ENCODE peak calls at places on chromosomes 7 and 10, in ten cellular contexts. O is fibroblast of lung, F is SK-N-MC, G is GM23248, V is neural progenitor cell, Z is astrocyte, R is mammary epithelial cell, Q is HCT116, A is K562, M is PC-9. W is an unnamed sample.

GRCh38 chr7:155795951-155796350 is 16.3 kb downstream of the SHH start:
- DNase-seq in O (no peak), F (no peak), G (no peak), V (no peak), Z (no peak), R (no peak), Q (no peak), A (no peak), M (no peak), W (no peak)

GRCh38 chr10:124600051-124600880 is 138.6 kb downstream of the LHPP start:
- DNase-seq in O (no peak), F (no peak), G (no peak), V (no peak), Z (no peak), R (no peak), Q (no peak), A (no peak), M (no peak), W (no peak)

GRCh38 chr10:43859016-43859525 is 210.4 kb upstream of the ZNF32 start:
- DNase-seq in O (no peak), F (no peak), G (no peak), V (no peak), Z (no peak), R (no peak), Q (no peak), A (no peak), M (no peak), W (no peak)

GRCh38 chr7:18693401-18693800 is 197.9 kb downstream of the HDAC9 start:
- DNase-seq in O (peak; percentile 92), F (peak; percentile 61), G (peak; percentile 92), V (peak; percentile 43), Z (peak; percentile 64), R (peak; percentile 56), Q (peak; percentile 16), A (no peak), M (no peak), W (peak; percentile 77)

GRCh38 chr7:15853832-15854470 is 167.5 kb upstream of the MEOX2 start:
- DNase-seq in O (peak; percentile 28), F (no peak), G (peak; percentile 36), V (no peak), Z (peak; percentile 27), R (no peak), Q (no peak), A (no peak), M (no peak), W (no peak)

GRCh38 chr10:49177391-49178355 is 10.5 kb downstream of the TMEM273 start:
- DNase-seq in O (peak; percentile 54), F (no peak), G (peak; percentile 97), V (no peak), Z (peak; percentile 85), R (peak; percentile 62), Q (peak; percentile 27), A (peak; percentile 53), M (peak; percentile 28), W (no peak)

GRCh38 chr7:120164-120555 is 72.2 kb upstream of the FAM20C start:
- DNase-seq in O (no peak), F (no peak), G (no peak), V (no peak), Z (no peak), R (no peak), Q (no peak), A (no peak), M (no peak), W (no peak)

GRCh38 chr7:52917982-52918578 is 117.4 kb upstream of the POM121L12 start:
- DNase-seq in O (no peak), F (no peak), G (peak; percentile 1), V (peak; percentile 23), Z (no peak), R (no peak), Q (no peak), A (peak; percentile 27), M (no peak), W (no peak)

GRCh38 chr7:118214051-118214832 is 10.3 kb upstream of the ANKRD7 start:
- DNase-seq in O (peak; percentile 87), F (no peak), G (peak; percentile 90), V (no peak), Z (peak; percentile 74), R (peak; percentile 44), Q (no peak), A (no peak), M (peak; percentile 81), W (peak; percentile 92)

GRCh38 chr10:76736848-76737495 is 900.6 kb downstream of the KCNMA1 start:
- DNase-seq in O (no peak), F (no peak), G (peak; percentile 44), V (no peak), Z (no peak), R (peak; percentile 12), Q (no peak), A (no peak), M (no peak), W (no peak)

GRCh38 chr10:44882146-44882720 is 28.9 kb upstream of the TMEM72 start:
- DNase-seq in O (no peak), F (no peak), G (no peak), V (no peak), Z (no peak), R (no peak), Q (no peak), A (no peak), M (no peak), W (no peak)

GRCh38 chr10:44878704-44879530 is 32.2 kb upstream of the TMEM72 start:
- DNase-seq in O (peak; percentile 79), F (no peak), G (peak; percentile 94), V (peak; percentile 95), Z (peak; percentile 62), R (peak; percentile 66), Q (no peak), A (peak; percentile 73), M (peak; percentile 37), W (peak; percentile 90)

GRCh38 chr10:44881639-44882038 is 29.5 kb upstream of the TMEM72 start:
- DNase-seq in O (no peak), F (no peak), G (no peak), V (no peak), Z (no peak), R (no peak), Q (no peak), A (no peak), M (no peak), W (no peak)

GRCh38 chr10:44880090-44880715 is 30.9 kb upstream of the TMEM72 start:
- DNase-seq in O (no peak), F (no peak), G (no peak), V (no peak), Z (no peak), R (no peak), Q (no peak), A (no peak), M (no peak), W (no peak)

GRCh38 chr10:44879531-44879899 is 31.6 kb upstream of the TMEM72 start:
- DNase-seq in O (no peak), F (no peak), G (no peak), V (no peak), Z (no peak), R (no peak), Q (no peak), A (no peak), M (no peak), W (no peak)
- H3K4me3 ChIP-seq in O (peak overlapping the region; percentile 32), F (no peak overlapping the region), G (peak overlapping the region; percentile 72), V (peak overlapping the region; percentile 39), Z (peak overlapping the region; percentile 60), R (no peak overlapping the region), Q (no peak overlapping the region), A (no peak overlapping the region), M (no peak overlapping the region), W (peak overlapping the region; percentile 32)

GRCh38 chr7:150947761-150948680 is 30.1 kb downstream of the KCNH2 start:
- DNase-seq in O (no peak), F (no peak), G (no peak), V (no peak), Z (no peak), R (no peak), Q (no peak), A (peak; percentile 84), M (no peak), W (no peak)
- TF ChIP-seq EZH2 in O (no peak), F (no peak), G (no peak), V (no peak), Z (peak; percentile 2), R (no peak), Q (no peak), A (no peak), M (no peak), W (no peak)

GRCh38 chr7:54749200-54749599 is 9.8 kb downstream of the SEC61G start:
- DNase-seq in O (no peak), F (no peak), G (no peak), V (no peak), Z (no peak), R (no peak), Q (no peak), A (no peak), M (no peak), W (no peak)
- H3K36me3 ChIP-seq in O (peaks cover 2% of the 10 kb centered on the region), F (peaks cover 48% of the 10 kb centered on the region), G (peaks cover 67% of the 10 kb centered on the region), V (peaks cover 7% of the 10 kb centered on the region), Z (peaks cover 55% of the 10 kb centered on the region), R (peaks cover 28% of the 10 kb centered on the region), Q (peaks cover 20% of the 10 kb centered on the region), A (peaks cover 55% of the 10 kb centered on the region), M (peaks cover 68% of the 10 kb centered on the region), W (peaks cover 50% of the 10 kb centered on the region)

GRCh38 chr10:70530315-70530714 is 51.7 kb downstream of the PALD1 start:
- DNase-seq in O (no peak), F (no peak), G (no peak), V (no peak), Z (no peak), R (no peak), Q (no peak), A (no peak), M (no peak), W (no peak)

GRCh38 chr10:70535451-70535850 is 56.9 kb downstream of the PALD1 start:
- DNase-seq in O (no peak), F (no peak), G (no peak), V (no peak), Z (no peak), R (no peak), Q (no peak), A (no peak), M (no peak), W (no peak)

GRCh38 chr10:70534281-70534680 is 55.7 kb downstream of the PALD1 start:
- DNase-seq in O (no peak), F (no peak), G (no peak), V (no peak), Z (no peak), R (no peak), Q (no peak), A (peak; percentile 46), M (no peak), W (no peak)

GRCh38 chr10:70532554-70533188 is 54.1 kb downstream of the PALD1 start:
- DNase-seq in O (no peak), F (no peak), G (no peak), V (no peak), Z (no peak), R (no peak), Q (no peak), A (peak; percentile 59), M (no peak), W (no peak)

GRCh38 chr10:70533189-70533558 is 54.6 kb downstream of the PALD1 start:
- DNase-seq in O (no peak), F (no peak), G (no peak), V (no peak), Z (no peak), R (no peak), Q (no peak), A (no peak), M (no peak), W (no peak)
- H3K4me3 ChIP-seq in O (no peak overlapping the region), F (no peak overlapping the region), G (no peak overlapping the region), V (no peak overlapping the region), Z (no peak overlapping the region), R (no peak overlapping the region), Q (no peak overlapping the region), A (no peak overlapping the region), M (no peak overlapping the region), W (no peak overlapping the region)